ENCODE peak calls at places on chromosome 6, in six cellular contexts. U is IMR-90, N is H9, Q is neuronal stem cell, I is trophoblast cell, L is H1. A is an unnamed sample.

GRCh38 chr6:93790976-93791375 is 371.6 kb upstream of the EPHA7 start:
- DNase-seq in U (no peak), N (no peak), Q (no peak), I (no peak), L (no peak), A (no peak)

GRCh38 chr6:22784611-22785010 is 215.2 kb downstream of the HDGFL1 start:
- DNase-seq in U (peak), N (no peak), Q (no peak), I (no peak), L (no peak), A (no peak)

GRCh38 chr6:136284909-136285308 is 4.7 kb downstream of the BCLAF1 start:
- DNase-seq in U (peak), N (no peak), Q (no peak), I (peak), L (no peak), A (peak)

GRCh38 chr6:138277835-138278234 is 59.5 kb upstream of the PBOV1 start:
- DNase-seq in U (no peak), N (no peak), Q (no peak), I (no peak), L (no peak), A (no peak)

GRCh38 chr6:31971279-31971992 is 502 bp downstream of the DXO start:
- DNase-seq in U (no peak), N (no peak), Q (no peak), I (no peak), L (no peak), A (no peak)

GRCh38 chr6:27138837-27139752 is 108.4 kb upstream of the PRSS16 start:
- DNase-seq in U (peak), N (peak), Q (peak), I (peak), L (peak), A (peak)

GRCh38 chr6:4804095-4804494 is 27.9 kb downstream of the CDYL start:
- DNase-seq in U (peak), N (no peak), Q (no peak), I (no peak), L (no peak), A (peak)

GRCh38 chr6:75759207-75759606 is 10.2 kb downstream of the MYO6 start:
- DNase-seq in U (no peak), N (no peak), Q (no peak), I (no peak), L (no peak), A (no peak)

GRCh38 chr6:168007592-168008338 is 10.3 kb downstream of the KIF25 start:
- DNase-seq in U (peak), N (no peak), Q (no peak), I (peak), L (no peak), A (peak)

GRCh38 chr6:101114703-101115102 is 233.6 kb upstream of the ASCC3 start:
- DNase-seq in U (peak), N (no peak), Q (peak), I (peak), L (no peak), A (peak)

GRCh38 chr6:124995131-124995530 is 32.9 kb downstream of the RNF217 start:
- DNase-seq in U (no peak), N (no peak), Q (no peak), I (no peak), L (no peak), A (no peak)

GRCh38 chr6:27728442-27728841 is 183.8 kb downstream of the OR2B2 start:
- DNase-seq in U (no peak), N (no peak), Q (no peak), I (no peak), L (no peak), A (no peak)

GRCh38 chr6:122647765-122648164 is 37.6 kb downstream of the PKIB start:
- DNase-seq in U (no peak), N (no peak), Q (no peak), I (peak), L (no peak), A (no peak)

GRCh38 chr6:68194846-68195478 is 440.1 kb upstream of the ADGRB3 start:
- DNase-seq in U (no peak), N (no peak), Q (no peak), I (no peak), L (no peak), A (no peak)

GRCh38 chr6:43904311-43905123 is 134.5 kb downstream of the VEGFA start:
- DNase-seq in U (no peak), N (no peak), Q (no peak), I (no peak), L (no peak), A (no peak)

GRCh38 chr6:142696689-142697088 is 248.3 kb downstream of the HIVEP2 start:
- DNase-seq in U (no peak), N (no peak), Q (no peak), I (no peak), L (no peak), A (no peak)

GRCh38 chr6:161161889-161162624 is 111.8 kb downstream of the AGPAT4 start:
- DNase-seq in U (peak), N (no peak), Q (no peak), I (no peak), L (no peak), A (peak)

GRCh38 chr6:134956676-134957075 is 6.8 kb upstream of the ALDH8A1 start:
- DNase-seq in U (peak), N (no peak), Q (no peak), I (peak), L (no peak), A (no peak)
- H4K91ac ChIP-seq in U (no peak), N (no peak), Q (no peak), I (no peak), L (no peak), A (no peak)

GRCh38 chr6:115935361-115935760 is 125.3 kb downstream of the FRK start:
- DNase-seq in U (no peak), N (no peak), Q (no peak), I (no peak), L (no peak), A (no peak)
- H4K91ac ChIP-seq in U (no peak), N (no peak), Q (no peak), I (no peak), L (no peak), A (no peak)

GRCh38 chr6:164359036-164359435 is 944.5 kb downstream of the QKI start:
- DNase-seq in U (no peak), N (no peak), Q (no peak), I (no peak), L (no peak), A (no peak)
- H4K91ac ChIP-seq in U (no peak), N (no peak), Q (no peak), I (no peak), L (no peak), A (no peak)

GRCh38 chr6:16544521-16544920 is 216.7 kb downstream of the ATXN1 start:
- DNase-seq in U (no peak), N (no peak), Q (no peak), I (peak), L (no peak), A (no peak)
- H4K91ac ChIP-seq in U (no peak), N (no peak), Q (no peak), I (no peak), L (no peak), A (no peak)

GRCh38 chr6:154501287-154501868 is 9.1 kb downstream of the CNKSR3 start:
- DNase-seq in U (no peak), N (no peak), Q (no peak), I (no peak), L (no peak), A (no peak)
- H4K91ac ChIP-seq in U (no peak), N (no peak), Q (no peak), I (no peak), L (no peak), A (no peak)

A was measured in mesenchymal stem cell.